ENCODE peak calls at places on chromosomes 2 and 18, in four cellular contexts. One of them, this sample, is unnamed.

GRCh38 chr2:65413610-65414009 is 18.8 kb downstream of the SPRED2 start:
- DNase-seq in IMR-90: peak; percentile 68
- DNase-seq in hepatocyte: no peak
- DNase-seq in brain microvascular endothelial cell: no peak
- DNase-seq in this sample: no peak

GRCh38 chr18:73597832-73598615 is 549.6 kb downstream of the FBXO15 start:
- DNase-seq in IMR-90: no peak
- DNase-seq in hepatocyte: no peak
- DNase-seq in brain microvascular endothelial cell: no peak
- DNase-seq in this sample: no peak

GRCh38 chr2:233691443-233692433 is 952 bp upstream of the UGT1A6 start:
- DNase-seq in IMR-90: no peak
- DNase-seq in hepatocyte: no peak
- DNase-seq in brain microvascular endothelial cell: no peak
- DNase-seq in this sample: peak; percentile 99

GRCh38 chr2:157538073-157538472 is 90.6 kb downstream of the ACVR1C start:
- DNase-seq in IMR-90: no peak
- DNase-seq in hepatocyte: peak; percentile 4
- DNase-seq in brain microvascular endothelial cell: no peak
- DNase-seq in this sample: no peak

GRCh38 chr2:44937688-44938240 is 3.7 kb upstream of the SIX3 start:
- DNase-seq in IMR-90: no peak
- DNase-seq in hepatocyte: no peak
- DNase-seq in brain microvascular endothelial cell: no peak
- DNase-seq in this sample: no peak

GRCh38 chr18:10304853-10305252 is 149.6 kb upstream of the APCDD1 start:
- DNase-seq in IMR-90: peak; percentile 79
- DNase-seq in hepatocyte: no peak
- DNase-seq in brain microvascular endothelial cell: no peak
- DNase-seq in this sample: peak; percentile 91

GRCh38 chr2:20444993-20445910 is 1.6 kb upstream of the RHOB start:
- DNase-seq in IMR-90: no peak
- DNase-seq in hepatocyte: no peak
- DNase-seq in brain microvascular endothelial cell: no peak
- DNase-seq in this sample: no peak

GRCh38 chr2:2834105-2834504 is 503.0 kb upstream of the MYT1L start:
- DNase-seq in IMR-90: no peak
- DNase-seq in hepatocyte: no peak
- DNase-seq in brain microvascular endothelial cell: no peak
- DNase-seq in this sample: no peak

GRCh38 chr2:134218928-134219707 is 34.8 kb upstream of the MGAT5 start:
- DNase-seq in IMR-90: no peak
- DNase-seq in hepatocyte: peak; percentile 26
- DNase-seq in brain microvascular endothelial cell: no peak
- DNase-seq in this sample: no peak

DNA sequence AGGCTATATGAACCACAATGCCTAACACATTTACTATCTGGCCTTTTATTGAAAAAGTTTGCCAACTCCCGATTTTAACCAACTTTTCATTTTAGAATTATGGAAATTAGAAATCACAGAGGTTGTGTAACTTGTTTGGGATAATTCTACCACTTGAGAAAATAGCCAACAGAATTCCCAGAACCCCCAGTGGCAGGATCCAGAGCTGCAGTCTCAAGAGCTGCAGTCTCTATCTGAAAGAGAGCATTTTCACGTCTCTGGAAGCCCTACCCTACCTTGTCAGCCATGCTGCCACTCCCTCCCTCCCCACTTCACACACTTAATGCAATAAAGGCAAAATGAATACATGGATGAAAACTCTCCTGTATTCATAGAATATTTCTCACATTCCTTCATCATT is 23.4 kb upstream of the TSPYL6 start:
- DNase-seq in IMR-90: no peak
- DNase-seq in hepatocyte: no peak
- DNase-seq in brain microvascular endothelial cell: no peak
- DNase-seq in this sample: no peak
- TF ChIP-seq CTCF in IMR-90: peak; percentile 7
- TF ChIP-seq CTCF in hepatocyte: no peak
- TF ChIP-seq CTCF in brain microvascular endothelial cell: peak; percentile 70
- TF ChIP-seq CTCF in this sample: peak; percentile 30

DNA sequence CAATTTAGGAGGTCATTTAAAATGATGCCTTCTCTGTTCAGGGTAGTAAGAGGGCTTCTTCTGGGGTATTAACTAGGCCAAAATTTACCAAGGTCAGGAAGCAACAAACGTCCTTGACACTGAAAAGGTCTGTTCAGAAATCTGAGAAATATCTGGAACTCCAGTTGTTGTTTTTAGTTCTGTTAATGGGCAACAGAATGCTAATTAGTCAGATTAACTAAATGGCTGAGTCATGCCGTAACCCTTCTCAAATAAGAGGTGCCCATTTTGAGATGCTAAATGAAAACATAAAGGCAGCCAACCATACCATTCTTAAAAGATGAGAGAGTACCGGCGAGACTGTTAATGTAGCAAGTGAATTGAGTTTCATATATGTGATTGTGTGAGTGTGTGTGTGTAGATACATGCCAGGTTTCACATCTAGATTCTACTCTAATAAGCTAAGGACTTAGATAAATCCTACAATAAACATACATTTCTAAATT is 147.9 kb upstream of the GAREM1 start:
- DNase-seq in IMR-90: no peak
- DNase-seq in hepatocyte: no peak
- DNase-seq in brain microvascular endothelial cell: no peak
- DNase-seq in this sample: no peak
- H3K36me3 ChIP-seq in IMR-90: no peaks in the 10 kb centered on the region
- H3K36me3 ChIP-seq in hepatocyte: no peaks in the 10 kb centered on the region
- H3K36me3 ChIP-seq in brain microvascular endothelial cell: no peaks in the 10 kb centered on the region
- H3K36me3 ChIP-seq in this sample: no peaks in the 10 kb centered on the region

GRCh38 chr2:102837626-102838198 is 75.9 kb downstream of the TMEM182 start:
- DNase-seq in IMR-90: no peak
- DNase-seq in hepatocyte: no peak
- DNase-seq in brain microvascular endothelial cell: no peak
- DNase-seq in this sample: no peak

GRCh38 chr2:102843759-102844443 is 82.1 kb downstream of the TMEM182 start:
- DNase-seq in IMR-90: no peak
- DNase-seq in hepatocyte: no peak
- DNase-seq in brain microvascular endothelial cell: no peak
- DNase-seq in this sample: no peak

GRCh38 chr2:102839668-102840388 is 78.0 kb downstream of the TMEM182 start:
- DNase-seq in IMR-90: peak; percentile 17
- DNase-seq in hepatocyte: peak; percentile 69
- DNase-seq in brain microvascular endothelial cell: peak; percentile 28
- DNase-seq in this sample: peak; percentile 38

GRCh38 chr2:102844911-102845310 is 83.1 kb downstream of the TMEM182 start:
- DNase-seq in IMR-90: no peak
- DNase-seq in hepatocyte: no peak
- DNase-seq in brain microvascular endothelial cell: no peak
- DNase-seq in this sample: no peak

DNA sequence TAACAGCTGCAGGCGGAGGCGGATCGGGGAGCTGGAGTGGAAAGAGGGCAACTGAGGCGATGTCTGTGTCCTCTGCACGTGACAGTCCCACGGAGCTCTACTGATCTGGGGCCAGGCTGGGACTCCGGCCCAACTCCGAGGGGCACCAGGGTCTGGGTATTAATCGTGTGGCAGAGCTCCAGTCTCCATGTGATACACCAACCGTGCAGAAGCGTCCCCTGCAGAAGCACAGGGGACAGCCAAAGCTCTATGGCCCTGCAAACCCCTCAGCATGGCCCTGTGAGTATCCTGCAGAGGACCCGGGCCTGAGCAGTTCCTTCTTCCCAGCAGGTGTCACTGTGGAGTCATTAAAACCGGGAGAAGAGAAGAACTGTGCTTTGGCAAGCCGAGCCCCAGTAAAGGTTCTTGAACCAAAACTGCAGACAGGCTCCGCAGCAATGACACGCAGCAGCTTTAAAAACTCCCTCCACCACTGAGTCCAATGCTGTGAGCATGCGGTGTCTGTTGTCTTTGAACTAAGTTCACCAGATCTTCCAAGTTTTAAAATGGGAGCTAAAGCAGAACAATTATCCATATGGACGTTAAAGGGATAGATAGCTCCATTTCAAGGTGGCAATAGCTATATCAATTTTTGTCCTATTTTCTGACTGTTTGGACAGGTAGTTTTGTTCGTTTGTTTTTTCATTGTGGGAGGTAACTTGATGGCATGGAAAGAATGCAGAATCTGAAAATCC is 79.4 kb downstream of the TMEM182 start:
- DNase-seq in IMR-90: peak; percentile 35
- DNase-seq in hepatocyte: peak; percentile 79
- DNase-seq in brain microvascular endothelial cell: peak; percentile 51
- DNase-seq in this sample: peak; percentile 38
- TF ChIP-seq CTCF in IMR-90: peak; percentile 45
- TF ChIP-seq CTCF in hepatocyte: peak; percentile 60
- TF ChIP-seq CTCF in brain microvascular endothelial cell: peak; percentile 81
- TF ChIP-seq CTCF in this sample: peak; percentile 66

GRCh38 chr2:165674780-165675179 is 119.3 kb downstream of the GALNT3 start:
- DNase-seq in IMR-90: no peak
- DNase-seq in hepatocyte: no peak
- DNase-seq in brain microvascular endothelial cell: no peak
- DNase-seq in this sample: no peak
- H3K36me3 ChIP-seq in IMR-90: no peaks in the 10 kb centered on the region
- H3K36me3 ChIP-seq in hepatocyte: no peaks in the 10 kb centered on the region
- H3K36me3 ChIP-seq in brain microvascular endothelial cell: no peaks in the 10 kb centered on the region
- H3K36me3 ChIP-seq in this sample: no peaks in the 10 kb centered on the region

GRCh38 chr2:175181104-175181876 is at the start of gene ATP5MC3:
- DNase-seq in IMR-90: peak; percentile 91
- DNase-seq in hepatocyte: peak; percentile 98
- DNase-seq in brain microvascular endothelial cell: peak; percentile 94
- DNase-seq in this sample: peak; percentile 83
- TF ChIP-seq CTCF in IMR-90: peak; percentile 15
- TF ChIP-seq CTCF in hepatocyte: no peak
- TF ChIP-seq CTCF in brain microvascular endothelial cell: peak; percentile 58
- TF ChIP-seq CTCF in this sample: no peak

DNA sequence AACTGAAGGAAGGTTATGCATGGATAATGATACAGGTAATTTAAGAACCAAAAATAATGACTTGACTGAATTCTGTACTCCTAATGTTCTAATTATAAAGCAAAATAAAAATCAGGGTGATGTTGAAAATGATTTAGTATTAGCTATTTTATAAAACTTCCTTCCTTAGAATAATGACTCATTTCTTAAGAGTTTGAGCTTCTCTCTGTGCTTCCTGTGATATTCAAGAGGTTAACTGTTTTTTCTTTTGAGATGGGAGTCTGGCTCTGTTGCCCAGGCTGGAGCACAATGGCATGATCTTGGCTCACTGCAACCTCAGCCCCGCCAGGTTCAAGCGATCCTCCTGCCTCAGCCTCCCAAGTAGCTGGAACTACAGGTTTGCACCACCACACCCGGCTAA is 14.8 kb downstream of the HADHA start:
- DNase-seq in IMR-90: no peak
- DNase-seq in hepatocyte: no peak
- DNase-seq in brain microvascular endothelial cell: no peak
- DNase-seq in this sample: no peak
- H3K36me3 ChIP-seq in IMR-90: peaks cover 38% of the 10 kb centered on the region
- H3K36me3 ChIP-seq in hepatocyte: no peaks in the 10 kb centered on the region
- H3K36me3 ChIP-seq in brain microvascular endothelial cell: peaks cover 61% of the 10 kb centered on the region
- H3K36me3 ChIP-seq in this sample: peaks cover 27% of the 10 kb centered on the region

DNA sequence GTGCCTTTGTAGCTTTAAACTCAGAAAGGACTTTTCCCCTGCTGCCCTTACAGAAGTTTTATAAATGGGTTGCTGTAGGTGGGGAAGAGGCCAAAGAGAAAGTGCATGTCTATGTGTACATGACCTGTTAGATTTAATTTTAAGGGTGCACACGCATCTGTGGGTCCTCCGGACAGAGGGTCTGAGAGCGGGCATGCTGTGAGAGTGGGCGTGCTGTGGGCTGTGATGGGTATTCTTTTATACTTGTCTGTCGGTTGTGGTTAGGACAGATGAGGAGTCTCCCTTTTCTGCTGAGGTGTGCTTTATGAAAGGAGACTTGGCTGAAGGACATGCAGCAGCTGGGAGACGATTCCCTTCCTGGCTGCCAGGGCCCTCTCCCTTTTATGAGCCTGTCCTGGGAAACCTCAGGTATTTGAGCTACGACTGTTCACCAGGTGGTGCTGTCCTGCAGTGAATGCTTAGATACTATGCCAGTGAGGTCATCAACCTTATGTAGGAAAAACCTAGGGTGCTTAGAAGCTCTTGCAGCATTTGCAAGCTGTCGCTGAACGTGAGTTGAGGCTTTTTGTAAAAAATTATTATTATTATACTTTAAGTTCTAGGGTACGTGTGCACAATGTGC is 67.5 kb downstream of the TANC1 start:
- DNase-seq in IMR-90: peak; percentile 68
- DNase-seq in hepatocyte: peak; percentile 83
- DNase-seq in brain microvascular endothelial cell: peak; percentile 41
- DNase-seq in this sample: peak; percentile 84
- TF ChIP-seq CTCF in IMR-90: peak; percentile 28
- TF ChIP-seq CTCF in hepatocyte: peak; percentile 57
- TF ChIP-seq CTCF in brain microvascular endothelial cell: peak; percentile 61
- TF ChIP-seq CTCF in this sample: peak; percentile 62